ENCODE peak calls at places on chromosome 7, in four cellular contexts. A is fibroblast of pulmonary artery, Q is right lobe of liver, O is kidney epithelial cell. B is an unnamed sample.

GRCh38 chr7:149261321-149261828 is 621 bp upstream of the ZNF783 start:
- DNase-seq in A (peak), Q (no peak), O (no peak), B (no peak)

GRCh38 chr7:73703985-73704639 is 15.4 kb downstream of the STX1A start:
- DNase-seq in A (peak), Q (no peak), O (no peak), B (peak)

GRCh38 chr7:157476654-157477549 is 140.1 kb downstream of the DNAJB6 start:
- DNase-seq in Q (no peak), O (no peak), A (no peak), B (no peak)

GRCh38 chr7:116180302-116180701 is 30.0 kb upstream of the TES start:
- DNase-seq in Q (no peak), O (no peak), A (peak), B (no peak)

GRCh38 chr7:92158660-92159575 is 20.0 kb downstream of the LRRD1 start:
- DNase-seq in O (no peak), Q (no peak), A (peak), B (no peak)

GRCh38 chr7:45451636-45452035 is 122.5 kb upstream of the ADCY1 start:
- DNase-seq in O (peak), Q (no peak), A (no peak), B (no peak)

GRCh38 chr7:20350996-20351692 is 20.4 kb downstream of the ITGB8 start:
- DNase-seq in Q (no peak), A (no peak), O (no peak), B (no peak)

GRCh38 chr7:42960762-42961161 is 28.6 kb downstream of the MRPL32 start:
- DNase-seq in O (no peak), Q (no peak), A (no peak), B (no peak)

GRCh38 chr7:158322616-158323530 is 264.8 kb downstream of the PTPRN2 start:
- DNase-seq in O (no peak), Q (no peak), A (no peak), B (no peak)

GRCh38 chr7:44372560-44373417 is 47.4 kb upstream of the CAMK2B start:
- DNase-seq in Q (no peak), A (peak), O (no peak), B (no peak)

GRCh38 chr7:31910191-31910590 is 160.0 kb downstream of the PDE1C start:
- DNase-seq in A (no peak), Q (no peak), O (no peak), B (no peak)

DNA sequence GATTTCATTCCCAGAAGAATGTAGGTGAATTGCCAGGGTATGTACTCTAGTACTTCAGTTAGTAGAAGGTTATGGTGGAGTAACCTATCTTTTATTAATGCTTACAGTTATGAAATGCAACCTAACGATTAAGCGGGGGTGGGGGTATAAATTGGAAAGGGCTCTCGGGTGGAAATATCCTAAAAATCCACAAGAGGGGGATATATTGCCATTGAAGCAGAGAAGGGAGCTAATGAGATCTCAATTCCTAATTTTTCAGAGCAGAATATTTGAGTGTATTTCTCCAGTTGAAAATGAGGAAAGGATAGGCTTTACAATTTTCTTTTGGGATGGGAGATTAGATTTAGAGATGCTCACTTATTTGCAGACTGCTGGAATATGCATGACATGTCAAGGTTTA is 90.8 kb downstream of the DNAJB9 start:
- DNase-seq in Q (no peak), A (peak), O (no peak), B (no peak)
- TF ChIP-seq CTCF in Q (peak), A (peak), O (no peak), B (no peak)

GRCh38 chr7:143299840-143300239 is 11.7 kb downstream of the CASP2 start:
- DNase-seq in Q (peak), O (no peak), A (no peak), B (no peak)

GRCh38 chr7:143303733-143304132 is 12.2 kb upstream of the CLCN1 start:
- DNase-seq in A (no peak), O (no peak), Q (no peak), B (no peak)

GRCh38 chr7:143304938-143305337 is 11.0 kb upstream of the CLCN1 start:
- DNase-seq in A (no peak), Q (no peak), O (no peak), B (no peak)

GRCh38 chr7:143299346-143299745 is 11.2 kb downstream of the CASP2 start:
- DNase-seq in A (no peak), Q (no peak), O (no peak), B (no peak)

DNA sequence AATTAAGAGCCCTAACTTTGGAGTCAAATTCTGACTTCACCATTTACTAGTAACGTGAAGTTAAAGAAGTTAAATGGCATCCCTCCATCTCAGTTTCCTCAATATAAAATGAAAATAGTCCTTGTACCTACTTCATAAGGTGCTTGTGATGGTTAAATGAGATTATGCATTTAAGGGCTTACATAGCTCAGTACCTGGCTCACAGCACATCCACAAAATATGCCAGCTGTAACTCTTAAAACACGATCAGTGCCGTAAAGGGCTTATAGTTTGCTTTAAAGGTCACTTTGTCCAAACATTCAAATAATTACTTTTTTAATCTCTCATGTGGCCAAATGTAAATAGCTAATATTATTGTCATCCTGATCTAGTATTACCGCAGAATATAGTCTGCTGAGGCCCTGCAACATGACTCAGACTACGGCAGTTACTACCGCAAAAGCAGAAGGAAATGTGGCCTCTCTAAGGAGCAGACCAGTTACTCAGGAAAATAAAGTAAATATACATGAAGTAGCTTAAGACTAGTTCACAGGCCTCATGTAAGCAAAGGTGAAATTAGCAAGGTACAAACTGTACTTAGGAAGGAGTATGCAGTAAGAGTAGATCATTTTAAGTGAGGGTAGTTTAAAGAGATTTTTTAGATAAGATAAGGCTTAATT is 12.9 kb downstream of the CASP2 start:
- DNase-seq in O (no peak), A (no peak), Q (no peak), B (no peak)
- TF ChIP-seq CTCF in O (no peak), A (no peak), Q (no peak), B (no peak)

GRCh38 chr7:48876087-48876486 is 48.3 kb upstream of the CDC14C start:
- DNase-seq in Q (no peak), A (no peak), O (no peak), B (no peak)

GRCh38 chr7:48872548-48872947 is 51.8 kb upstream of the CDC14C start:
- DNase-seq in Q (no peak), A (no peak), O (no peak), B (no peak)

GRCh38 chr7:48875300-48875916 is 48.9 kb upstream of the CDC14C start:
- DNase-seq in A (peak), Q (peak), O (no peak), B (peak)
- TF ChIP-seq CTCF in A (peak), Q (peak), O (peak), B (peak)

GRCh38 chr7:28744951-28745350 is 213.2 kb downstream of the TRIL start:
- DNase-seq in Q (no peak), A (no peak), O (no peak), B (no peak)
- TF ChIP-seq CTCF in Q (no peak), A (no peak), O (no peak), B (no peak)

GRCh38 chr7:27560706-27561235 is 101.9 kb downstream of the HIBADH start:
- DNase-seq in A (peak), O (peak), Q (no peak), B (no peak)
- TF ChIP-seq CTCF in A (peak), O (no peak), Q (no peak), B (no peak)

GRCh38 chr7:37918526-37918925 is 1.9 kb upstream of the SFRP4 start:
- DNase-seq in A (no peak), Q (no peak), O (no peak), B (no peak)

GRCh38 chr7:37921340-37921805 is 933 bp downstream of the EPDR1 start:
- DNase-seq in O (no peak), A (no peak), Q (peak), B (peak)

GRCh38 chr7:37920619-37921339 is at the start of gene EPDR1:
- DNase-seq in Q (peak), O (no peak), A (no peak), B (peak)

GRCh38 chr7:37921876-37922275 is 1.4 kb downstream of the EPDR1 start:
- DNase-seq in O (no peak), A (no peak), Q (no peak), B (no peak)

DNA sequence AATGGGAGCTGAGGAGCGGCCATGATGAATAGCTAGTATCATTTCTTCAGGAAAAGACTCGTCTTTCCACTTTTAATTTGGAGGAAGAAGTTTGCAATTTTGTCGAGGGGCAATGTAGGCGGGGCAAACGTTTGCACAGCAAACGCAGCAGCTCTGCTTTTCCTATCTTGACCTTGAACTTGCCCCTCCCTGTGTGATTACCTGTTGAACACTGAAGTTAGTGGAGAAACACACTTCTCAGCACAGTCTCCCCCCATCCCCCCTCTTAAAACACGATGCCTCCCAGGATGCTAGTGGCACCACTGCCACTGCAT is 178 bp upstream of the EPDR1 start:
- DNase-seq in Q (no peak), O (no peak), A (no peak), B (no peak)
- TF ChIP-seq CTCF in Q (no peak), O (no peak), A (no peak), B (no peak)

B was measured in left ventricle myocardium inferior.